ENCODE peak calls at places on chromosome 1, in nine cellular contexts. M, Y, A, J, B, T, H, C and L are unnamed samples.
A peak's percentile ranks its signal among the peaks of the same experiment; 100 is the strongest.

GRCh38 chr1:241603626-241604337 is 36.4 kb downstream of the CHML start:
- DNase-seq in M (no peak), Y (no peak), A (no peak), J (no peak), B (peak; percentile 41), T (no peak), H (no peak), C (no peak), L (peak; percentile 77)

GRCh38 chr1:198125995-198126758 is 30.6 kb upstream of the NEK7 start:
- DNase-seq in M (no peak), Y (no peak), A (no peak), J (no peak), B (peak; percentile 71), T (no peak), H (no peak), C (no peak), L (peak; percentile 88)

GRCh38 chr1:27525296-27526271 is 35.6 kb upstream of the WASF2 start:
- DNase-seq in M (no peak), Y (peak; percentile 72), A (peak; percentile 87), J (peak; percentile 44), B (peak; percentile 81), T (peak; percentile 30), H (peak; percentile 91), C (peak; percentile 55), L (peak; percentile 83)

GRCh38 chr1:183243190-183244065 is 57.4 kb downstream of the LAMC2 start:
- DNase-seq in M (no peak), Y (no peak), A (peak; percentile 67), J (no peak), B (peak; percentile 41), T (no peak), H (no peak), C (peak; percentile 24), L (peak; percentile 50)

GRCh38 chr1:77817368-77818209 is 38.1 kb downstream of the MIGA1 start:
- DNase-seq in M (no peak), Y (no peak), A (no peak), J (no peak), B (no peak), T (no peak), H (no peak), C (no peak), L (no peak)

GRCh38 chr1:65572701-65573421 is 152.4 kb downstream of the LEPR start:
- DNase-seq in M (no peak), Y (no peak), A (no peak), J (no peak), B (no peak), T (no peak), H (no peak), C (no peak), L (no peak)

GRCh38 chr1:224498574-224499170 is 64.1 kb upstream of the WDR26 start:
- DNase-seq in M (no peak), Y (peak; percentile 54), A (peak; percentile 15), J (no peak), B (peak; percentile 38), T (no peak), H (no peak), C (peak; percentile 36), L (peak; percentile 73)

GRCh38 chr1:223665592-223666312 is at the start of gene CAPN8:
- DNase-seq in M (no peak), Y (no peak), A (no peak), J (no peak), B (no peak), T (no peak), H (no peak), C (peak; percentile 48), L (no peak)

GRCh38 chr1:189662190-189662589 is 815.5 kb downstream of the BRINP3 start:
- DNase-seq in M (no peak), Y (no peak), A (no peak), J (no peak), B (no peak), T (no peak), H (no peak), C (no peak), L (no peak)

GRCh38 chr1:209733409-209734192 is 22.3 kb upstream of the TRAF3IP3 start:
- DNase-seq in M (no peak), Y (no peak), A (no peak), J (no peak), B (no peak), T (no peak), H (no peak), C (no peak), L (peak; percentile 31)

GRCh38 chr1:176949033-176949662 is 215.4 kb downstream of the ASTN1 start:
- DNase-seq in M (no peak), Y (peak; percentile 88), A (peak; percentile 47), J (peak; percentile 14), B (peak; percentile 4), T (no peak), H (peak; percentile 26), C (peak; percentile 83), L (peak; percentile 15)

GRCh38 chr1:24768873-24769605 is 23.8 kb downstream of the CLIC4 start:
- DNase-seq in M (no peak), Y (no peak), A (no peak), J (no peak), B (no peak), T (no peak), H (no peak), C (no peak), L (no peak)

GRCh38 chr1:217586586-217586985 is 44.3 kb downstream of the GPATCH2 start:
- DNase-seq in M (no peak), Y (no peak), A (no peak), J (no peak), B (peak; percentile 4), T (no peak), H (no peak), C (no peak), L (peak; percentile 37)

GRCh38 chr1:160576430-160576829 is 2.9 kb downstream of the CD84 start:
- DNase-seq in M (no peak), Y (no peak), A (no peak), J (no peak), B (no peak), T (no peak), H (no peak), C (no peak), L (no peak)

GRCh38 chr1:112093372-112093694 is 103.9 kb upstream of the KCND3 start:
- DNase-seq in M (no peak), Y (no peak), A (no peak), J (no peak), B (no peak), T (no peak), H (no peak), C (no peak), L (no peak)

GRCh38 chr1:110645962-110646735 is 28.6 kb downstream of the KCNA3 start:
- DNase-seq in M (no peak), Y (no peak), A (no peak), J (no peak), B (peak; percentile 81), T (no peak), H (no peak), C (no peak), L (peak; percentile 10)

GRCh38 chr1:109792056-109792831 is 28.5 kb upstream of the EPS8L3 start:
- DNase-seq in M (peak; percentile 88), Y (peak; percentile 80), A (peak; percentile 73), J (no peak), B (peak; percentile 83), T (no peak), H (peak; percentile 87), C (peak; percentile 64), L (peak; percentile 96)

GRCh38 chr1:179228783-179229213 is 679 bp downstream of the ABL2 start:
- DNase-seq in M (no peak), Y (peak; percentile 78), A (peak; percentile 31), J (no peak), B (no peak), T (peak; percentile 3), H (peak; percentile 47), C (peak; percentile 74), L (no peak)

DNA sequence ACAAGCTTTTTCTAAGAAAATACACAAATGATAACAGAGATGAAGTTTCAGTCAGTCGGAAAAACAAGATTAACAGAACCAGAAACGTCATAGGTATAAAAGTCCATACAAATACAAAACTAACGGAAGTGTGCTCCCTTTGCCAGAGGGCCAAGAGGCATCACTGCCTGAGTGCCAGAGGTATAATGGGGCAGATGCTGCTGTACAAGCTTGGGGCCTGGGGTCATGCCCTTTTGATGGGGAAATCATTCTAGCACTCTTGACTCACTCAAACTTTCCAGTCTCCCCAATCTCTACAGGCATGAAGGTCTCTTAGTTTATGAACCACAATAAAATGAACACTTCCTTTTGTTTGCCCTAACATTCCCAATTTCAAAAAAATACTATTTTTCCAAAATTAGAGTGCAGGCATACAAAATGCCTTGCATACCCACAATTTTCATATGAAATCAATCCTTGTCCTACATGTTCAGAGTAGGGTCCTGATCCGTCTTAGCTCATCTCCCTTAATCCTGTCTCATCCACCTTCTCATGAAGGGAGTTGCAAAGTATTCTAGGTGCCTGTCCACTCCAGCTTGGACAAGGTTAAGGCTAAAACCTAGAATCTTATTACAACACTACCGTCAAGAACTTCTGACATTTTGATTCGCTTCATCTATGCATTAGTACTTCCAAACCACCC is 1.5 kb downstream of the RPL22 start:
- DNase-seq in M (no peak), Y (no peak), A (no peak), J (no peak), B (no peak), T (no peak), H (no peak), C (no peak), L (no peak)
- H3K4me3 ChIP-seq in M (peak overlapping the region; percentile 94), Y (peak overlapping the region; percentile 84), A (peak overlapping the region; percentile 72), J (peak overlapping the region; percentile 83), B (peak overlapping the region; percentile 73), T (peak overlapping the region; percentile 57), H (peak overlapping the region; percentile 100), C (no peak overlapping the region), L (peak overlapping the region; percentile 99)

GRCh38 chr1:244104309-244105060 is 53.4 kb downstream of the ZBTB18 start:
- DNase-seq in M (peak; percentile 74), Y (no peak), A (no peak), J (no peak), B (peak; percentile 78), T (no peak), H (no peak), C (no peak), L (peak; percentile 88)
- H3K4me3 ChIP-seq in M (peak overlapping the region; percentile 11), Y (no peak overlapping the region), A (no peak overlapping the region), J (no peak overlapping the region), B (no peak overlapping the region), T (no peak overlapping the region), H (no peak overlapping the region), C (no peak overlapping the region), L (no peak overlapping the region)

DNA sequence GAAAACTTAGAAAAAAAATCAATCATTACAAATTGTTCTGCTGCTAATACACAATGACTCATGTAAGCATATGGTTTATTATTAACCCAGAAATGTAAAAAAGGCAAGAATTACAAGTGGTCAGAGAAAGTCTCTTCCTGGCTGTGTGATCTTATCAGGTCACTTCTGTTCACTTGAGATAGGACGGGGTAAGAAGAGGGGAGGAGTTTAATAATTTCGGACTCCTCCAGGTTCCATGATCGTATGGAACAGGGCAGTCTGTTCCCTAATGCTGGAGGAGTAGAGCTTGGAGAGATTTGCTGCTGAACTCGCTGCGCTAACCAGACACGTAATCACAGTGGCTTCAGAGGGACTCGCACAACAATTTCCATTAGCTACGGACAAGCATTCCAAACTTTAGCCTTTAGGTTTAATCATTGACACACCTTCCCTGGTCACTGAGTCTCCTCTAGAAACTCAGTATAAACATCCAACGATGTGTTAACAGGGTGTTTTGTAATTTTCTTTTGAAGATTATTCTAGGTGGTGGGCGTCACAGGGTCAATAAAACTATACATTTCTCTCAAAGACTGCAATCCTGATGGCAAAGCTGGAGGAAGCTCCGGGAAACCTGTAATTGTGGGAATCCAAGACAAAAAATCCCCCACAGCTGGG is 1.3 kb downstream of the CRYZ start:
- DNase-seq in M (no peak), Y (no peak), A (no peak), J (no peak), B (peak; percentile 15), T (no peak), H (no peak), C (peak; percentile 63), L (no peak)
- H3K4me3 ChIP-seq in M (peak overlapping the region; percentile 95), Y (no peak overlapping the region), A (peak overlapping the region; percentile 80), J (no peak overlapping the region), B (peak overlapping the region; percentile 96), T (no peak overlapping the region), H (peak overlapping the region; percentile 78), C (peak overlapping the region; percentile 12), L (no peak overlapping the region)

GRCh38 chr1:9538669-9539164 is 548 bp upstream of the SLC25A33 start:
- DNase-seq in M (no peak), Y (peak; percentile 27), A (no peak), J (no peak), B (no peak), T (no peak), H (peak; percentile 15), C (peak; percentile 26), L (no peak)
- H3K4me3 ChIP-seq in M (no peak overlapping the region), Y (no peak overlapping the region), A (peak overlapping the region; percentile 76), J (peak overlapping the region; percentile 15), B (no peak overlapping the region), T (peak overlapping the region; percentile 20), H (peak overlapping the region; percentile 4), C (no peak overlapping the region), L (no peak overlapping the region)